ENCODE peak calls at places on chromosomes 6 and 20, in five cellular contexts. R, M, D, A and B are unnamed samples.
A peak's percentile ranks its signal among the peaks of the same experiment; 100 is the strongest.

GRCh38 chr6:147395158-147395557 is 113.3 kb upstream of the SAMD5 start:
- DNase-seq in M (no peak), R (no peak), A (no peak), D (no peak), B (no peak)

GRCh38 chr6:108518714-108519576 is 41.8 kb upstream of the FOXO3 start:
- DNase-seq in D (no peak), R (no peak), M (no peak), A (no peak), B (no peak)

GRCh38 chr20:58800134-58800650 is 50.5 kb downstream of the GNAS-AS1 start:
- DNase-seq in D (no peak), M (no peak), R (no peak), A (no peak), B (no peak)

GRCh38 chr6:168025831-168026325 is 28.4 kb downstream of the KIF25 start:
- DNase-seq in D (no peak), M (no peak), A (no peak), R (no peak), B (peak; percentile 72)

GRCh38 chr20:36145877-36146707 is 8.4 kb upstream of the EPB41L1 start:
- DNase-seq in M (no peak), A (no peak), D (no peak), R (no peak), B (peak; percentile 82)

GRCh38 chr6:122839477-122839876 is 50.4 kb downstream of the SMPDL3A start:
- DNase-seq in M (peak; percentile 65), A (peak; percentile 13), D (peak; percentile 75), R (no peak), B (no peak)

GRCh38 chr6:7827142-7827541 is 83.4 kb downstream of the TXNDC5 start:
- DNase-seq in M (no peak), D (peak; percentile 34), R (peak; percentile 62), A (no peak), B (no peak)

GRCh38 chr6:165390475-165390874 is 81.1 kb upstream of the C6orf118 start:
- DNase-seq in R (no peak), A (no peak), M (no peak), D (no peak), B (no peak)

GRCh38 chr20:25532971-25533391 is 52.4 kb downstream of the NINL start:
- DNase-seq in R (no peak), A (no peak), D (no peak), M (no peak), B (no peak)

GRCh38 chr20:53069121-53069520 is 97.0 kb downstream of the TSHZ2 start:
- DNase-seq in D (no peak), M (no peak), A (no peak), R (no peak), B (no peak)

GRCh38 chr6:112180095-112180820 is 74.1 kb downstream of the LAMA4 start:
- DNase-seq in R (no peak), M (peak; percentile 60), D (peak; percentile 60), A (peak; percentile 66), B (no peak)

GRCh38 chr6:208379-208778 is 83.9 kb upstream of the DUSP22 start:
- DNase-seq in M (no peak), A (no peak), R (no peak), D (no peak), B (no peak)

GRCh38 chr6:154951400-154952200 is 43.5 kb upstream of the TIAM2 start:
- DNase-seq in M (no peak), A (peak; percentile 63), R (no peak), D (no peak), B (no peak)

GRCh38 chr6:167559675-167560479 is 235.0 kb downstream of the TTLL2 start:
- DNase-seq in M (no peak), D (no peak), A (no peak), R (no peak), B (no peak)

GRCh38 chr6:79946773-79947190 is 571 bp downstream of the ELOVL4 start:
- DNase-seq in M (peak; percentile 24), R (no peak), D (no peak), A (peak; percentile 24), B (no peak)

GRCh38 chr20:18665135-18665534 is 77.3 kb downstream of the DTD1 start:
- DNase-seq in A (no peak), D (no peak), R (no peak), M (no peak), B (no peak)

GRCh38 chr6:142336787-142337186 is 35.0 kb downstream of the ADGRG6 start:
- DNase-seq in M (no peak), A (no peak), R (no peak), D (no peak), B (no peak)

GRCh38 chr6:14799928-14800327 is 445.9 kb upstream of the JARID2 start:
- DNase-seq in A (peak; percentile 9), R (no peak), D (peak; percentile 54), M (no peak), B (no peak)

GRCh38 chr6:142518126-142518525 is 216.3 kb downstream of the ADGRG6 start:
- DNase-seq in A (no peak), M (no peak), R (no peak), D (no peak), B (no peak)

GRCh38 chr20:11128131-11128831 is 454.5 kb upstream of the JAG1 start:
- DNase-seq in M (no peak), D (no peak), A (no peak), R (no peak), B (no peak)

GRCh38 chr6:115415378-115415777 is 645.3 kb downstream of the FRK start:
- DNase-seq in M (no peak), D (no peak), A (no peak), R (no peak), B (no peak)